ENCODE peak calls at places on chromosomes 11 and 22, in seven cellular contexts. R, B, P, A, Y, G and S are unnamed samples.
A peak's percentile ranks its signal among the peaks of the same experiment; 100 is the strongest.

GRCh38 chr11:34454308-34455032 is 15.7 kb downstream of the CAT start:
- DNase-seq in R (no peak), Y (no peak), A (peak; percentile 44), B (peak; percentile 71), P (no peak), G (no peak), S (no peak)

GRCh38 chr11:2519879-2520735 is 75.3 kb downstream of the KCNQ1 start:
- DNase-seq in B (peak; percentile 10), Y (no peak), P (peak; percentile 15), G (peak; percentile 59), R (no peak), A (peak; percentile 11), S (peak; percentile 11)

GRCh38 chr11:95339554-95339953 is 108.6 kb upstream of the SESN3 start:
- DNase-seq in B (no peak), A (no peak), Y (no peak), R (no peak), P (no peak), G (no peak), S (no peak)

GRCh38 chr22:31126869-31127175 is 4.1 kb downstream of the INPP5J start:
- DNase-seq in G (no peak), P (no peak), B (no peak), R (no peak), A (no peak), Y (no peak), S (no peak)

GRCh38 chr11:34354782-34355181 is 3.0 kb downstream of the ABTB2 start:
- DNase-seq in B (no peak), P (no peak), R (peak; percentile 72), Y (peak; percentile 48), G (no peak), A (no peak), S (no peak)

GRCh38 chr22:31840581-31840980 is 86.8 kb downstream of the DEPDC5 start:
- DNase-seq in G (no peak), R (no peak), P (no peak), B (no peak), A (no peak), Y (no peak), S (no peak)

GRCh38 chr11:76185931-76186401 is 20.3 kb downstream of the WNT11 start:
- DNase-seq in Y (no peak), A (peak; percentile 77), G (no peak), B (peak; percentile 95), R (no peak), P (no peak), S (peak; percentile 92)

GRCh38 chr11:16080688-16081388 is 275.5 kb downstream of the SOX6 start:
- DNase-seq in G (no peak), P (no peak), Y (no peak), R (peak; percentile 11), B (no peak), A (no peak), S (no peak)

GRCh38 chr11:19076744-19077589 is 16.4 kb upstream of the MRGPRX2 start:
- DNase-seq in R (peak; percentile 19), A (peak; percentile 73), Y (peak; percentile 39), P (peak; percentile 38), G (no peak), B (peak; percentile 62), S (peak; percentile 94)

GRCh38 chr11:75302346-75302745 is 49.1 kb downstream of the ARRB1 start:
- DNase-seq in B (no peak), P (no peak), R (no peak), G (no peak), Y (no peak), A (no peak), S (no peak)

GRCh38 chr11:125063429-125064043 is 431 bp downstream of the SLC37A2 start:
- DNase-seq in A (no peak), G (peak; percentile 59), R (no peak), Y (no peak), B (no peak), P (no peak), S (no peak)

GRCh38 chr11:127931811-127932210 is 655.5 kb downstream of the ETS1 start:
- DNase-seq in B (no peak), R (no peak), P (no peak), Y (no peak), G (no peak), A (no peak), S (no peak)

GRCh38 chr11:120563698-120564572 is 52.4 kb downstream of the GRIK4 start:
- DNase-seq in Y (no peak), R (no peak), B (peak; percentile 55), P (peak; percentile 37), A (peak; percentile 63), G (no peak), S (no peak)

GRCh38 chr11:75100314-75100713 is 3.6 kb upstream of the OR2AT4 start:
- DNase-seq in P (no peak), A (no peak), G (no peak), R (peak; percentile 81), B (no peak), Y (peak; percentile 87), S (no peak)

GRCh38 chr11:128226106-128226716 is 361.1 kb downstream of the ETS1 start:
- DNase-seq in A (no peak), B (no peak), R (no peak), G (no peak), P (no peak), Y (no peak), S (no peak)

GRCh38 chr11:75644370-75644769 is 24.5 kb downstream of the MAP6 start:
- DNase-seq in B (no peak), G (no peak), Y (no peak), A (no peak), P (no peak), R (no peak), S (no peak)

DNA sequence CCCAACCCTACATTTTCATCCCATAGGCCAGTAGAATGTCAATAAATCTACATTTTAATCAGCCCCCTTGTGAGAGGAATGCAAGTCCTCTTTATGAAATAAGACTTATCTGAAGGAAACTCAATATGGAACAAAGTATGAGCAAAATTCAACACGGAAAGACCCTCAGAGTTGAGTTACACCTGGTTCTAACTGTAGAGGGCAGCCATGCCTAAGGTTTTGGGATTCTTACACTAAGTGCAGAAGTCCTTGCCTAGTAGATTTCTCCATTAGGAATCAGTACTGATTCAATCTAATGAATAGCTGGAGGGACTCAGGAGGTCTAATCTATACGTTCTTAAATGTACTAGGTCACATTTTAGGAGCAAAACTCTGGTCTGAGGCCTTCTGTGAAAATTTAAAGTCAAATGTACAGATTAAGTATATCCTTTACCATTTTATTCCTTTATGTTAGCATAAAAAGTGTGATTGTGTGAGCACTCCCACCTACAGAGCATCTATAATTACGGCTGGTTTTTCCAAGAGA is 904.5 kb downstream of the DLG2 start:
- DNase-seq in Y (peak; percentile 12), P (no peak), B (no peak), A (no peak), R (no peak), G (no peak), S (no peak)
- TF ChIP-seq CTCF in Y (no peak), P (no peak), B (no peak), A (no peak), R (no peak), G (no peak), S (no peak)

GRCh38 chr11:32164836-32165235 is 74.0 kb downstream of the RCN1 start:
- DNase-seq in A (no peak), B (no peak), P (no peak), Y (no peak), G (no peak), R (no peak), S (no peak)

GRCh38 chr11:32172771-32173170 is 81.9 kb downstream of the RCN1 start:
- DNase-seq in B (no peak), Y (no peak), A (peak; percentile 17), P (no peak), R (peak; percentile 4), G (no peak), S (no peak)

GRCh38 chr11:32173977-32174376 is 83.1 kb downstream of the RCN1 start:
- DNase-seq in Y (no peak), B (no peak), A (no peak), P (no peak), R (no peak), G (no peak), S (no peak)

GRCh38 chr11:32173435-32173834 is 82.6 kb downstream of the RCN1 start:
- DNase-seq in Y (peak; percentile 41), B (peak; percentile 57), P (peak; percentile 59), R (peak; percentile 68), A (peak; percentile 75), G (no peak), S (no peak)

DNA sequence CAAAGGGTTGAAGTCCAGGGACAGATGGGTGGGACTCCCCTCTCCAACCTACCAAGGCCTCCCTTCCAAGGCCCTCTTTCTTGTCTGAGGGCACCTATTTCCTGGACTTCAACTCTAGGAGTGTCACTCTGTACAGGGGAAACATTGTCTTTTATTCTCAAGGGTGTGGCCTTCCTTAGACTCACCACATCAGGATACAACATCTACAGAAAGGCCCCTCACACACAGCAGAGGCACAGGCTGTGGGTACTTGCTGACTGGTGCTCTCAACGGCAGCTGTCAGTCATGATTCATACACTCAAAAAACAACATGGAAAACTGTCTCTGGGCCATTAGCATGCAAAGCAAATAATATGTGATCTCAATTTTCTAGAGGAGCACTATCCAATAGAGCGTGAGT is 78.0 kb downstream of the RCN1 start:
- DNase-seq in G (no peak), Y (no peak), R (no peak), A (no peak), P (no peak), B (no peak), S (no peak)
- TF ChIP-seq POLR2A in G (no peak), Y (no peak), R (no peak), A (no peak), P (no peak), B (no peak), S (no peak)

DNA sequence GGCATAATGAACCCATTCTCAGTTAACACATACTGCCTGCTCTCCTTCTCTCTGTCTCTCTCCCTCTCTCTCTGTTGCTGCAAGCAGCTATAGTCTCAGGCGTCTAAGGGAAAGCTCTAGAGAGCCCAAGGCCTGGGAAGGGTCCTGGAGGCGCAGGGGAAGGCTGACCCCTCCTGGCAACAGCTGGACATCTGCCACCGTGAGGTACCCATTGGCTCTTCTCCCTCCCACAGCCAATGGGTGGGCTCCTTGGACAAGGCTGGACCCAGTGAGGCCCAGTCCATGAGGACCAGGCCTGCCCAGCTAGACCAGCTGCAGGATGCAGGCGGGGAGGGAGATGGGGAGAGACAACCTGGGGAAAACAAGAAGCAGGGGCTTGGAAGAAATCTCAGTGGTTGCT is 349.8 kb downstream of the BUD13 start:
- DNase-seq in P (no peak), Y (no peak), G (no peak), B (no peak), A (no peak), R (no peak), S (no peak)
- TF ChIP-seq CTCF in P (no peak), Y (no peak), G (no peak), B (no peak), A (no peak), R (no peak), S (no peak)

DNA sequence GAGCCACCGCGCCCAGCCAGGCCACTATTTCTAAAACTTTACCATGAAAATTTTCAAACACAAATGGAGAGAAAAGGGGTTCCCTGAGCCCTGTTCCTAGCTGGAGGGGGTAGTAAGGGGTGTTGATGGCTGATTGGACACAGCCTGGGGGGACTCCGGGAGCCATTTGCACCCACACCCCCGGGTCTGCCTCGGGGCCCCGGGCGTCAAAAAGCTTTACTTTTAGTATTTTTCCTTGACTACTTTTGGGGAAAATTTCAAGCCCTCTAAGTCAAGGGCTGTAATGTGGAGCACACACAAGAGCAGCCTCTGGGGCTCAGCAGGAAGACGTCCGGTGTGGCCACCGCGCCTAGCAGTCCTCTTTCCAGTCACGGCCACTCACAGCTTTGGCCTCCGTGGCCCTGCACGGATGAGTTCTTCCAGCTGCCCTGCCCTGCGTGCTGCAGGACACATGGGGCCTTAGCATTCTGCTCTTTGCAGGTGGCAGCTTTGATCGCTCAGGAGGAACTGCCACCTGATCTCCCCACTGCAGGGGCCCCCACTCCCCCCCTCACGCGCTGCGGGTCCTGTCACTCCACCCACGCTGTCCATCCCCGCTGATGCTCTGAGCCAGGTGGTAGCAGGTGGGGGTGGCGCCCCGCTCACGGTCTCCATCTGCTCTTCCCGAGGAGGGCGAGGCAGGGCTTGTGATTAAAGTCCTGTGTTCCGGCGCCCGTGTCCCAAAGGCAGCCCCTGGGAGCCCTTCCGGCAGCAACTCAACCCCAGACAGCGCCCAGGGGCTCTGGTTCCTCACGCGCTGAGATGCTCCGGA is 14.4 kb downstream of the RNH1 start:
- DNase-seq in P (no peak), R (no peak), A (no peak), Y (no peak), G (no peak), B (no peak), S (no peak)
- TF ChIP-seq POLR2A in P (no peak), R (no peak), A (no peak), Y (no peak), G (no peak), B (no peak), S (no peak)